ENCODE peak calls at places on chromosomes 11 and 22, in nine cellular contexts. W is posterior cingulate gyrus; B is NCI-H2171 treated with DMSO at 0.1 percent for 48 hours; R is GDM1; M is activated effector memory CD4-positive, alpha-beta T cell treated with anti-CD3 and anti-CD28 coated beads, Interleukin-2, amount 50 U/mL, for 16 hours; Q is stimulated activated CD4-positive, alpha-beta T cell treated with anti-CD3 and anti-CD28 coated beads, TNF-alpha, amount 100 ng/mL, for 24 hours; T is NCI-H146; A is mucosa of descending colon; P is K562. N is an unnamed sample.

GRCh38 chr11:36600155-36600554 is 2.1 kb upstream of the RAG2 start:
- DNase-seq in T (no peak), P (no peak), A (no peak), B (no peak), M (no peak), Q (no peak), R (no peak), W (no peak), N (no peak)

GRCh38 chr22:34116126-34116525 is 195.8 kb upstream of the LARGE1 start:
- DNase-seq in A (peak), Q (no peak), M (no peak), P (no peak), B (no peak), W (no peak), R (no peak), T (no peak), N (no peak)

GRCh38 chr11:36452231-36452630 is 57.8 kb downstream of the TRAF6 start:
- DNase-seq in R (peak), A (no peak), W (no peak), M (no peak), P (no peak), Q (no peak), T (no peak), B (no peak), N (no peak)

GRCh38 chr11:134562176-134562575 is 150.1 kb upstream of the B3GAT1 start:
- DNase-seq in W (no peak), P (no peak), B (no peak), R (no peak), Q (no peak), A (no peak), M (peak), T (no peak), N (no peak)

GRCh38 chr11:91170711-91171110 is 947.9 kb upstream of the CHORDC1 start:
- DNase-seq in P (no peak), M (no peak), A (no peak), W (no peak), T (no peak), Q (no peak), B (no peak), R (no peak), N (no peak)

GRCh38 chr22:22109693-22110466 is 127.3 kb upstream of the TOP3B start:
- DNase-seq in R (no peak), W (no peak), P (peak), Q (no peak), B (no peak), M (no peak), A (no peak), T (no peak), N (no peak)

GRCh38 chr11:35065566-35065965 is 73.4 kb upstream of the CD44 start:
- DNase-seq in M (no peak), B (no peak), T (no peak), Q (no peak), W (no peak), A (no peak), R (no peak), P (no peak), N (no peak)

GRCh38 chr11:132123854-132124835 is 753.7 kb downstream of the NTM start:
- DNase-seq in Q (no peak), M (no peak), T (peak), B (no peak), P (no peak), W (no peak), R (no peak), A (no peak), N (no peak)

GRCh38 chr11:102914238-102915043 is 39.7 kb upstream of the MMP12 start:
- DNase-seq in P (no peak), A (peak), Q (no peak), W (no peak), M (no peak), B (no peak), R (no peak), T (no peak), N (peak)

GRCh38 chr22:50548046-50548912 is 2.6 kb downstream of the KLHDC7B start:
- DNase-seq in B (no peak), M (peak), Q (no peak), A (no peak), P (no peak), T (no peak), R (no peak), W (no peak), N (no peak)

GRCh38 chr11:125603207-125603606 is 10.6 kb downstream of the STT3A start:
- DNase-seq in B (no peak), R (no peak), W (no peak), P (no peak), Q (no peak), T (no peak), A (no peak), M (no peak), N (no peak)

GRCh38 chr11:130050272-130050671 is 19.4 kb upstream of the APLP2 start:
- DNase-seq in P (no peak), R (no peak), A (no peak), W (no peak), B (no peak), T (no peak), Q (no peak), M (no peak), N (no peak)

GRCh38 chr11:117210620-117211019 is 11.4 kb downstream of the TAGLN start:
- DNase-seq in P (no peak), R (no peak), T (no peak), W (no peak), B (no peak), M (no peak), A (no peak), Q (no peak), N (no peak)

GRCh38 chr22:50485221-50486131 is 1.2 kb upstream of the MIOX start:
- DNase-seq in A (no peak), W (no peak), M (no peak), P (no peak), B (peak), R (no peak), T (no peak), Q (no peak), N (no peak)

GRCh38 chr11:60658409-60658808 is 41.0 kb upstream of the MS4A8 start:
- DNase-seq in M (no peak), R (no peak), B (no peak), Q (no peak), T (peak), P (no peak), W (no peak), A (no peak), N (no peak)

GRCh38 chr11:27207025-27207650 is 155.9 kb downstream of the CCDC34 start:
- DNase-seq in B (no peak), A (no peak), P (peak), T (no peak), Q (no peak), W (no peak), M (no peak), R (no peak), N (no peak)

GRCh38 chr11:34626393-34626792 is 5.5 kb downstream of the EHF start:
- DNase-seq in P (no peak), A (no peak), T (no peak), Q (no peak), R (no peak), B (no peak), M (no peak), W (no peak), N (no peak)